ENCODE peak calls at places on chromosomes 13 and 19, in eight cellular contexts. One of them, this sample, is unnamed.

GRCh38 chr13:21338156-21338555 is 120.9 kb downstream of the ZDHHC20 start:
- DNase-seq in fibroblast of pulmonary artery: no peak
- DNase-seq in frontal cortex: no peak
- DNase-seq in NCI-H2081: no peak
- DNase-seq in PC-3: peak; percentile 14
- DNase-seq in GM23338: peak; percentile 57
- DNase-seq in effector CD4-positive, alpha-beta T cell: no peak
- DNase-seq in hippocampal formation: no peak
- DNase-seq in this sample: no peak

GRCh38 chr19:33388231-33388816 is 14.8 kb downstream of the CEBPG start:
- DNase-seq in fibroblast of pulmonary artery: no peak
- DNase-seq in frontal cortex: peak; percentile 21
- DNase-seq in NCI-H2081: no peak
- DNase-seq in PC-3: no peak
- DNase-seq in GM23338: no peak
- DNase-seq in effector CD4-positive, alpha-beta T cell: no peak
- DNase-seq in hippocampal formation: no peak
- DNase-seq in this sample: no peak

GRCh38 chr13:110347535-110348308 is 40.6 kb downstream of the COL4A2 start:
- DNase-seq in fibroblast of pulmonary artery: peak; percentile 97
- DNase-seq in frontal cortex: no peak
- DNase-seq in NCI-H2081: no peak
- DNase-seq in PC-3: peak; percentile 93
- DNase-seq in GM23338: no peak
- DNase-seq in effector CD4-positive, alpha-beta T cell: no peak
- DNase-seq in hippocampal formation: no peak
- DNase-seq in this sample: no peak

GRCh38 chr19:17048885-17049453 is 22.4 kb upstream of the CPAMD8 start:
- DNase-seq in fibroblast of pulmonary artery: no peak
- DNase-seq in frontal cortex: no peak
- DNase-seq in NCI-H2081: no peak
- DNase-seq in PC-3: no peak
- DNase-seq in GM23338: no peak
- DNase-seq in effector CD4-positive, alpha-beta T cell: no peak
- DNase-seq in hippocampal formation: no peak
- DNase-seq in this sample: no peak

GRCh38 chr19:56147307-56147706 is 6.2 kb downstream of the ZNF444 start:
- DNase-seq in fibroblast of pulmonary artery: no peak
- DNase-seq in frontal cortex: no peak
- DNase-seq in NCI-H2081: no peak
- DNase-seq in PC-3: no peak
- DNase-seq in GM23338: no peak
- DNase-seq in effector CD4-positive, alpha-beta T cell: no peak
- DNase-seq in hippocampal formation: no peak
- DNase-seq in this sample: no peak

GRCh38 chr13:32636711-32637110 is 50.5 kb downstream of the PDS5B start:
- DNase-seq in fibroblast of pulmonary artery: no peak
- DNase-seq in frontal cortex: no peak
- DNase-seq in NCI-H2081: no peak
- DNase-seq in PC-3: no peak
- DNase-seq in GM23338: no peak
- DNase-seq in effector CD4-positive, alpha-beta T cell: no peak
- DNase-seq in hippocampal formation: no peak
- DNase-seq in this sample: no peak

GRCh38 chr13:110275931-110276552 is 30.9 kb downstream of the COL4A1 start:
- DNase-seq in fibroblast of pulmonary artery: no peak
- DNase-seq in frontal cortex: no peak
- DNase-seq in NCI-H2081: no peak
- DNase-seq in PC-3: no peak
- DNase-seq in GM23338: no peak
- DNase-seq in effector CD4-positive, alpha-beta T cell: no peak
- DNase-seq in hippocampal formation: no peak
- DNase-seq in this sample: no peak

GRCh38 chr13:95906999-95907398 is 146.2 kb downstream of the UGGT2 start:
- DNase-seq in fibroblast of pulmonary artery: no peak
- DNase-seq in frontal cortex: no peak
- DNase-seq in NCI-H2081: no peak
- DNase-seq in PC-3: no peak
- DNase-seq in GM23338: no peak
- DNase-seq in effector CD4-positive, alpha-beta T cell: no peak
- DNase-seq in hippocampal formation: no peak
- DNase-seq in this sample: no peak

This sample was measured in H1.